ENCODE peak calls at places on chromosome 3, in four cellular contexts. V is naive thymus-derived CD4-positive, alpha-beta T cell; C is BJ; I is neuronal stem cell. A is an unnamed sample.

GRCh38 chr3:194194051-194194756 is 58.3 kb downstream of the HES1 start:
- DNase-seq in I (no peak), V (no peak), C (no peak), A (no peak)

GRCh38 chr3:190517696-190518095 is 3.8 kb downstream of the IL1RAP start:
- DNase-seq in C (no peak), V (no peak), I (no peak), A (no peak)

GRCh38 chr3:32421991-32422859 is 30.6 kb downstream of the CMTM7 start:
- DNase-seq in I (no peak), V (no peak), C (peak), A (no peak)

GRCh38 chr3:32249184-32249782 is 10.8 kb downstream of the CMTM8 start:
- DNase-seq in V (no peak), C (peak), I (no peak), A (no peak)

GRCh38 chr3:14289590-14290453 is 111.2 kb downstream of the LSM3 start:
- DNase-seq in V (no peak), C (peak), I (no peak), A (no peak)

GRCh38 chr3:134392336-134392983 is 18.2 kb upstream of the AMOTL2 start:
- DNase-seq in V (no peak), I (no peak), C (no peak), A (no peak)

GRCh38 chr3:14371573-14372474 is 30.6 kb upstream of the SLC6A6 start:
- DNase-seq in V (no peak), C (peak), I (no peak), A (no peak)

GRCh38 chr3:128504533-128504915 is 11.5 kb upstream of the GATA2 start:
- DNase-seq in V (no peak), C (no peak), I (no peak), A (no peak)

GRCh38 chr3:172219750-172220149 is 180.4 kb downstream of the FNDC3B start:
- DNase-seq in C (no peak), I (no peak), V (no peak), A (no peak)

GRCh38 chr3:132136334-132136716 is 101.5 kb upstream of the CPNE4 start:
- DNase-seq in V (no peak), I (no peak), C (no peak), A (no peak)

GRCh38 chr3:4052691-4053090 is 250.5 kb upstream of the SETMAR start:
- DNase-seq in V (no peak), I (no peak), C (no peak), A (no peak)

GRCh38 chr3:17431004-17431403 is 311.4 kb downstream of the TBC1D5 start:
- DNase-seq in I (no peak), V (no peak), C (no peak), A (no peak)

GRCh38 chr3:140585828-140586227 is 92.0 kb upstream of the TRIM42 start:
- DNase-seq in I (no peak), C (no peak), V (no peak), A (no peak)

GRCh38 chr3:38590521-38590920 is 59.0 kb downstream of the SCN5A start:
- DNase-seq in C (no peak), V (no peak), I (no peak), A (no peak)

GRCh38 chr3:42117175-42118008 is 26.2 kb downstream of the TRAK1 start:
- DNase-seq in V (no peak), C (peak), I (no peak), A (no peak)

GRCh38 chr3:5021571-5022092 is 42.4 kb downstream of the BHLHE40 start:
- DNase-seq in I (no peak), C (peak), V (no peak), A (no peak)

GRCh38 chr3:106814231-106814630 is 563.0 kb upstream of the CCDC54 start:
- DNase-seq in C (no peak), V (no peak), I (no peak), A (no peak)

GRCh38 chr3:102237838-102238237 is 197.0 kb upstream of the ZPLD1 start:
- DNase-seq in I (no peak), C (no peak), V (no peak), A (no peak)

GRCh38 chr3:10228248-10228950 is 19.9 kb upstream of the TATDN2 start:
- DNase-seq in I (no peak), V (no peak), C (no peak), A (no peak)

GRCh38 chr3:16741103-16741758 is 136.0 kb upstream of the DAZL start:
- DNase-seq in C (peak), I (no peak), V (no peak), A (no peak)

GRCh38 chr3:140343211-140343610 is 334.7 kb upstream of the TRIM42 start:
- DNase-seq in V (no peak), C (no peak), I (no peak), A (no peak)

GRCh38 chr3:144590854-144591253 is 619.2 kb downstream of the DIPK2A start:
- DNase-seq in I (no peak), V (no peak), C (peak), A (no peak)

GRCh38 chr3:137263982-137264777 is 306.4 kb downstream of the IL20RB start:
- DNase-seq in V (no peak), I (no peak), C (no peak), A (no peak)

GRCh38 chr3:33787328-33788009 is 11.0 kb upstream of the PDCD6IP start:
- DNase-seq in V (peak), I (peak), C (no peak), A (peak)

GRCh38 chr3:97636465-97636864 is 128.1 kb upstream of the ARL6 start:
- DNase-seq in C (no peak), V (no peak), I (no peak), A (no peak)

GRCh38 chr3:158127250-158128219 is 17.6 kb downstream of the RSRC1 start:
- DNase-seq in C (no peak), I (no peak), V (no peak), A (no peak)

GRCh38 chr3:187568171-187568570 is 102.0 kb downstream of the SST start:
- DNase-seq in I (no peak), C (no peak), V (no peak), A (no peak)

GRCh38 chr3:71210257-71211002 is 373.1 kb downstream of the FOXP1 start:
- DNase-seq in V (no peak), C (no peak), I (no peak), A (no peak)

GRCh38 chr3:32226875-32227500 is 11.5 kb upstream of the CMTM8 start:
- DNase-seq in I (no peak), V (no peak), C (no peak), A (no peak)

GRCh38 chr3:60399861-60400845 is 851.1 kb downstream of the FHIT start:
- DNase-seq in C (no peak), V (no peak), I (no peak), A (no peak)

GRCh38 chr3:134074001-134074789 is 44.5 kb upstream of the SLCO2A1 start:
- DNase-seq in I (no peak), V (no peak), C (no peak), A (no peak)

GRCh38 chr3:193897288-193897687 is 238.7 kb upstream of the HES1 start:
- DNase-seq in C (no peak), I (no peak), V (no peak), A (no peak)

GRCh38 chr3:170905862-170906261 is 2.6 kb downstream of the EIF5A2 start:
- DNase-seq in C (no peak), V (no peak), I (no peak), A (no peak)

GRCh38 chr3:129602730-129603560 is 3.5 kb downstream of the PLXND1 start:
- DNase-seq in C (peak), I (no peak), V (no peak), A (no peak)
- H3K4me3 ChIP-seq in C (peak), I (no peak), V (no peak), A (no peak)

DNA sequence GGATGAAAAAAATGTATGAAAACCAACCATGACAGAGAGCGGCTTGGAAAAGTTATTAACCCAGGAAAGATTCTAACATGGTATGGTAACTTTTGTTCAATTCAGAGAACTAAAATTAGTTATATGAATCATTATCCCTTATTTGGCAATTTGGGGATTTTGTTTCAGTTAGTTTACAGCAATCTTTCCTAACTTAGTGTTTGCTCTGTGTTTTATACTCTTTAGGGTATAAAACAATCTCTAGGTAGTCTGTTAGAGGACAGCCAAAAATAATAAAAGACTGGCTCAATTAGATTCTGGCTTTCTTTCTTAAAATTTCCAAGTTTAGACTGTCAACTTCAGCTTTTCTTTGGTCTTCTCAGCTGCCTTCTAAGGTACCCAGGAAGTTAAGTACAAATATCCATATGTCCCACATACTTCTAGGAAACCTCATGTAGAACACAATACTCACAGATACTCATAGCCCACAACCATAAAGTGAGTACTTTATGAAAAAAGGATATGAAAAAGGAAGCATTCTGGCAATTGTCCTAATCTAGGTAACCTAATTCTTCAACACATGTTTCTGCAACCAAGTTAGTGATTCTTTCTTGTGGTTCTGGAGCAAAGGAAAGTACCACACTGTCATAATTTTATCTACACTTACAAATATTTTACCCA is 849.3 kb downstream of the ROBO1 start:
- DNase-seq in I (no peak), C (no peak), V (no peak), A (no peak)
- H3K4me3 ChIP-seq in I (no peak), C (no peak), V (no peak), A (no peak)

GRCh38 chr3:12558706-12559105 is 1.8 kb downstream of the MKRN2 start:
- DNase-seq in I (no peak), V (no peak), C (no peak), A (no peak)
- H3K4me3 ChIP-seq in I (peak), V (no peak), C (peak), A (no peak)

GRCh38 chr3:45226206-45226915 is at the start of gene TMEM158:
- DNase-seq in I (peak), C (no peak), V (peak), A (peak)

GRCh38 chr3:45224824-45225464 is 1.1 kb downstream of the TMEM158 start:
- DNase-seq in I (peak), C (no peak), V (peak), A (no peak)

GRCh38 chr3:45227131-45227819 is 1.2 kb upstream of the TMEM158 start:
- DNase-seq in I (no peak), C (no peak), V (no peak), A (no peak)

GRCh38 chr3:45225465-45226205 is 452 bp downstream of the TMEM158 start:
- DNase-seq in I (peak), V (peak), C (no peak), A (no peak)

GRCh38 chr3:45223889-45224730 is 2.0 kb downstream of the TMEM158 start:
- DNase-seq in V (no peak), C (no peak), I (no peak), A (no peak)
- H3K4me3 ChIP-seq in V (no peak), C (peak), I (peak), A (no peak)

A was measured in effector memory CD4-positive, alpha-beta T cell.